ENCODE peak calls at places on chromosome 21, in four cellular contexts. H is hepatocyte, L is Peyer's patch, S is PC-9. I is an unnamed sample.

GRCh38 chr21:42233067-42233981 is 14.4 kb downstream of the ABCG1 start:
- DNase-seq in H (peak; percentile 74), S (no peak), L (peak; percentile 68), I (peak; percentile 90)

GRCh38 chr21:39006653-39007417 is 176.4 kb downstream of the PSMG1 start:
- DNase-seq in H (no peak), L (peak; percentile 67), S (no peak), I (no peak)

GRCh38 chr21:45590726-45591618 is 48.7 kb upstream of the SLC19A1 start:
- DNase-seq in S (peak; percentile 6), L (peak; percentile 54), H (no peak), I (peak; percentile 40)

GRCh38 chr21:27213328-27213727 is 246.4 kb upstream of the ADAMTS5 start:
- DNase-seq in S (no peak), L (no peak), H (no peak), I (no peak)

GRCh38 chr21:44000360-44000759 is 11.7 kb upstream of the TRAPPC10 start:
- DNase-seq in S (no peak), L (peak; percentile 19), H (no peak), I (no peak)

GRCh38 chr21:28181730-28182129 is 810.9 kb downstream of the LTN1 start:
- DNase-seq in S (no peak), H (no peak), L (no peak), I (no peak)

GRCh38 chr21:46675595-46676280 is 40.3 kb downstream of the PRMT2 start:
- DNase-seq in H (no peak), S (no peak), L (no peak), I (no peak)

GRCh38 chr21:46120301-46121285 is 22.7 kb downstream of the COL6A2 start:
- DNase-seq in H (no peak), L (peak; percentile 26), S (no peak), I (no peak)

GRCh38 chr21:31560479-31560878 is 99.0 kb upstream of the SOD1 start:
- DNase-seq in L (no peak), H (no peak), S (no peak), I (no peak)

GRCh38 chr21:31894441-31894840 is 21.6 kb downstream of the HUNK start:
- DNase-seq in S (no peak), L (no peak), H (no peak), I (no peak)

GRCh38 chr21:24045775-24046215 is 1561.5 kb downstream of the MRPL39 start:
- DNase-seq in H (peak; percentile 9), S (peak; percentile 9), L (peak; percentile 42), I (peak; percentile 28)

GRCh38 chr21:42974832-42975820 is 764 bp downstream of the PKNOX1 start:
- DNase-seq in H (peak; percentile 88), L (peak; percentile 73), S (peak; percentile 9), I (peak; percentile 77)

GRCh38 chr21:44299458-44300261 is at the start of gene PFKL:
- DNase-seq in L (peak; percentile 90), S (peak; percentile 57), H (peak; percentile 88), I (peak; percentile 94)

GRCh38 chr21:32088471-32088870 is 190.4 kb downstream of the MIS18A start:
- DNase-seq in S (no peak), H (no peak), L (no peak), I (no peak)

GRCh38 chr21:29164330-29164942 is 34.0 kb downstream of the MAP3K7CL start:
- DNase-seq in L (no peak), H (peak; percentile 75), S (no peak), I (peak; percentile 66)

GRCh38 chr21:18951291-18952038 is 547.9 kb upstream of the TMPRSS15 start:
- DNase-seq in L (no peak), H (peak; percentile 60), S (no peak), I (peak; percentile 7)

GRCh38 chr21:36700295-36700960 is 1.5 kb downstream of the SIM2 start:
- DNase-seq in S (no peak), L (no peak), H (no peak), I (no peak)

GRCh38 chr21:36698160-36699025 is 522 bp upstream of the SIM2 start:
- DNase-seq in L (no peak), S (peak; percentile 72), H (no peak), I (no peak)

GRCh38 chr21:36700961-36701911 is 2.3 kb downstream of the SIM2 start:
- DNase-seq in S (no peak), L (no peak), H (no peak), I (no peak)

GRCh38 chr21:36699026-36699545 is at the start of gene SIM2:
- DNase-seq in L (no peak), S (peak; percentile 83), H (no peak), I (no peak)

DNA sequence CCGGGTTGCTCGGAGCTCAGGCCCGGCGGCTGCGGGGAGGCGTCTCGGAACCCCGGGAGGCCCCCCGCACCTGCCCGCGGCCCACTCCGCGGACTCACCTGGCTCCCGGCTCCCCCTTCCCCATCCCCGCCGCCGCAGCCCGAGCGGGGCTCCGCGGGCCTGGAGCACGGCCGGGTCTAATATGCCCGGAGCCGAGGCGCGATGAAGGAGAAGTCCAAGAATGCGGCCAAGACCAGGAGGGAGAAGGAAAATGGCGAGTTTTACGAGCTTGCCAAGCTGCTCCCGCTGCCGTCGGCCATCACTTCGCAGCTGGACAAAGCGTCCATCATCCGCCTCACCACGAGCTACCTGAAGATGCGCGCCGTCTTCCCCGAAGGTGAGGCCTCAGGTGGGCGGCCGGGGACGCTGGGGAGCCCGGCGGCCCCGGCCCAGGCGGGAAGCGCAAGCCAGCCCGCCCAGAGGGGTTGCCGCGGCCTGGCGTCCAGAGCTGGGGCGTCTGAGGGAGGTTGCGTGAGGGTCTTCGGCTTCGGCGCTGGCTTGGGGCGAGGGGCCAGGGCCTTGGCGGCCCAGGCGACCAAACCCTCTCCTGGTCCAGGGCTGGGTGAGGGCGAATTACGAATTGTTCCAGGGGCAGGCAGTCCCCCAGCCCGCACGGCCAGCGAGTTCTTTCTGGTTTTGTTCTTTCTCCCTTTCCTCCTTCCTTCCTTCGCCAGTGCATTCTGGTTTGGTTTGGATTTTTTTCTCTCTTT is 805 bp downstream of the SIM2 start:
- DNase-seq in H (no peak), S (no peak), L (no peak), I (no peak)
- H3K4me3 ChIP-seq in H (no peak overlapping the region), S (peak overlapping the region; percentile 87), L (no peak overlapping the region), I (no peak overlapping the region)

DNA sequence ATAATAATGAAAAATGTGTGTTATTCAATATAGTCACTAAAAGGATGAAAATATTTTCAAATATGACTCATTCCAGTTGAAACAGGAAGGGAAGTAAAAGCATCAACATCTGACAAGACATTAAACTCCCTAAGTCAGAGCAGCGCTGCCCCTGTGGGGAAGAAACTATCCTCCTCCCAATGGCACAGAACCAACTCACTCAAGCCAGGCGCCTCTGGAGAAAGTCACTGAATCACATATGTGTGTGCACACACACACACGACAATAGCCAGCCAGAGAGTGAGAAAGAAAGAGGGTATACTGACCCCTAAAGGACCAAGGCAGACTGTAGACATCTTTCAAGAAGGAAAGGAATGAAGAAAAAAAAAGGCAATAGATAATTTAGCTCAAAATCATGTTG is 126.9 kb downstream of the SETD4 start:
- DNase-seq in S (peak; percentile 26), H (peak; percentile 59), L (no peak), I (peak; percentile 15)
- TF ChIP-seq CTCF in S (no peak), H (peak; percentile 38), L (no peak), I (no peak)

DNA sequence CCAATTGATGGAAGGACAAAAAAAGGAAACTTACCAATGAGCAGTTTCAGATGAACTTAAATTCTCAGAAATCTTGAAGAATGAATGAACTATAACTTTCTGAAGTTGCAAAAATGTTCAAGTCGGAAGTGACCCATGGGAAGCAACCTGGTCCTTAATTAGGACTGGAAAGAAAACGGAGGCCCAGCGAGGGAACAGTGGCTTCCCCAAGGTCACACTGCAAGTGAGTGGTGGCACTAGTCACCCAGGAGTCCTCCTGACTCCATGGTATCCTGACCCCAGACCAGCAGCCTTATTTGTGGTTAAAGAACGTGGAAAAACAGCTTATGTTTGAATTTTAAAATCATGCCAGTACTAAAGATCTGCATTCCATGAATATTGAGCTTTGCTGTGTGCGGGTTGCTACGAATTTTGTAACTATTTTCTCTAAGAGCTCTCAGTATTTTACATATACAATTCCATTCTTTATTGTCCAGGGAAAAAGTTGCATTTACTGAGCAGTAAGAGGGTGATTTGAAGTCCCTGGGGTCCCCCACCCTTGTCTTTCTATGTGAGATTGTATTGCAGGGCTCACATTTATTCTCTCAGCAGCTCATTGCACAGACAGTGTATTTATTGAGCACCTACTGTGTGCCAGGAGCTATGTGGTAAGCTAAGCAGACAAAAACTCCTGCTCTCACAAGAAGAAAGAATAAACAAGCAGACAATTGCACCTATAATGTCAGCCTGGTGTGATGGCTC is 61.5 kb upstream of the ATP5PO start:
- DNase-seq in H (no peak), L (no peak), S (no peak), I (peak; percentile 38)
- H3K4me3 ChIP-seq in H (no peak overlapping the region), L (no peak overlapping the region), S (no peak overlapping the region), I (peak overlapping the region; percentile 66)

GRCh38 chr21:21057349-21058062 is 59.3 kb downstream of the NCAM2 start:
- DNase-seq in S (no peak), H (no peak), L (no peak), I (no peak)
- TF ChIP-seq CTCF in S (no peak), H (no peak), L (no peak), I (no peak)

GRCh38 chr21:15063081-15063820 is 1.5 kb downstream of the NRIP1 start:
- DNase-seq in S (peak; percentile 3), L (no peak), H (peak; percentile 24), I (no peak)

GRCh38 chr21:15062566-15062965 is 2.2 kb downstream of the NRIP1 start:
- DNase-seq in H (no peak), S (no peak), L (no peak), I (peak; percentile 10)

GRCh38 chr21:15060776-15061175 is 4.0 kb downstream of the NRIP1 start:
- DNase-seq in H (no peak), L (no peak), S (no peak), I (no peak)

GRCh38 chr21:15061284-15061683 is 3.5 kb downstream of the NRIP1 start:
- DNase-seq in L (no peak), S (no peak), H (no peak), I (no peak)

GRCh38 chr21:15061747-15062146 is 3.1 kb downstream of the NRIP1 start:
- DNase-seq in H (no peak), L (no peak), S (no peak), I (no peak)
- H3K4me3 ChIP-seq in H (no peak overlapping the region), L (no peak overlapping the region), S (peak overlapping the region; percentile 86), I (no peak overlapping the region)

I was measured in GM12865.